ENCODE peak calls at places on chromosomes 3 and 15, in nine cellular contexts. E, H, T, X, F, L, Z, G and Y are unnamed samples.

GRCh38 chr3:124409650-124410275 is 320.5 kb upstream of the UMPS start:
- DNase-seq in L (no peak), T (peak), G (no peak), F (no peak), X (no peak), Z (no peak), H (peak), E (no peak), Y (peak)

GRCh38 chr3:9649791-9650521 is 651 bp downstream of the MTMR14 start:
- DNase-seq in E (no peak), F (no peak), Z (no peak), T (no peak), H (no peak), L (peak), X (peak), G (no peak), Y (no peak)

GRCh38 chr3:187878776-187879524 is 133.7 kb upstream of the BCL6 start:
- DNase-seq in Z (no peak), H (no peak), T (peak), X (no peak), F (no peak), E (peak), L (peak), G (no peak), Y (peak)

GRCh38 chr3:175748087-175748732 is 889.1 kb downstream of the NAALADL2 start:
- DNase-seq in L (peak), G (no peak), F (no peak), X (no peak), Z (no peak), E (peak), H (no peak), T (no peak), Y (no peak)

GRCh38 chr3:65783117-65783516 is 255.6 kb downstream of the MAGI1 start:
- DNase-seq in X (no peak), F (no peak), L (peak), Z (no peak), T (peak), G (no peak), H (no peak), E (no peak), Y (no peak)

GRCh38 chr3:84959470-84960380 is 936 bp downstream of the CADM2 start:
- DNase-seq in F (no peak), Z (no peak), T (no peak), X (peak), L (peak), H (no peak), E (no peak), G (no peak), Y (no peak)

GRCh38 chr15:51837784-51838183 is 8.3 kb downstream of the TMOD3 start:
- DNase-seq in F (no peak), Z (no peak), E (peak), G (no peak), T (peak), X (peak), L (peak), H (no peak), Y (no peak)

GRCh38 chr3:114144909-114145688 is 33.8 kb downstream of the DRD3 start:
- DNase-seq in G (no peak), X (no peak), F (peak), E (peak), Z (peak), T (peak), H (peak), L (peak), Y (no peak)

GRCh38 chr3:149016242-149016641 is 24.9 kb downstream of the GYG1 start:
- DNase-seq in F (no peak), X (no peak), L (no peak), T (no peak), G (no peak), H (no peak), E (no peak), Z (no peak), Y (no peak)

GRCh38 chr15:36666228-36666627 is 86.8 kb downstream of the CDIN1 start:
- DNase-seq in H (no peak), E (no peak), Z (no peak), L (no peak), T (no peak), G (no peak), F (no peak), X (no peak), Y (no peak)

GRCh38 chr3:134594236-134594825 is 56.5 kb downstream of the KY start:
- DNase-seq in E (no peak), H (no peak), Z (no peak), X (no peak), F (no peak), L (no peak), G (no peak), T (no peak), Y (no peak)

GRCh38 chr3:187291001-187291511 is 481 bp downstream of the MASP1 start:
- DNase-seq in G (no peak), Z (no peak), E (peak), T (peak), H (no peak), L (peak), X (peak), F (no peak), Y (no peak)

GRCh38 chr15:49610166-49610918 is 10.3 kb downstream of the FAM227B start:
- DNase-seq in G (no peak), E (no peak), L (peak), H (no peak), T (peak), F (no peak), X (no peak), Z (no peak), Y (no peak)

DNA sequence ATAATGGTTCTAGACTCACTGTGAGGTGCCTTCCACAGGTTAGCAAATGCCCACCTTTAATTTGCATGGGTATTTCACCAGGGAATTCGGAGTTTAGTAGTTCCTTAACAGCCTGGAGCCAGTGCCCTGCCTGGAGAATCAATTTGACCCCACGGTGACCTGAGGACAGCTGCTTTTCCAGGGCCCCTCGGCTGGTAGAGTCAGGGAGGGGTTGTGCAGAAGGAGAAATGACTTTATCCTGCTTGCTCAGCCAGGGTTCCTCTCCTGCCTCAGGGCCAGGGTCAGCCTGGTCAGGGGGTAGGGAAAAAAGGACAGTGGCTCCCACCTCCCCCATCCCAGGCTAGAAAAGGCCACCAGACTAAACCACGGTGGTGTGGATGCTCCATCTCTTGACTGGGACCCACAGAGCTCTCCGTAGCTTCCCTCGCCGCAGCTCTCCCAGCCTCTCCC is 12.0 kb downstream of the DLL4 start:
- DNase-seq in L (peak), T (no peak), H (no peak), X (peak), G (no peak), E (no peak), F (no peak), Z (no peak), Y (no peak)
- H3K4me3 ChIP-seq in L (peak), T (peak), H (peak), X (peak), G (peak), E (peak), F (peak), Z (peak), Y (peak)

DNA sequence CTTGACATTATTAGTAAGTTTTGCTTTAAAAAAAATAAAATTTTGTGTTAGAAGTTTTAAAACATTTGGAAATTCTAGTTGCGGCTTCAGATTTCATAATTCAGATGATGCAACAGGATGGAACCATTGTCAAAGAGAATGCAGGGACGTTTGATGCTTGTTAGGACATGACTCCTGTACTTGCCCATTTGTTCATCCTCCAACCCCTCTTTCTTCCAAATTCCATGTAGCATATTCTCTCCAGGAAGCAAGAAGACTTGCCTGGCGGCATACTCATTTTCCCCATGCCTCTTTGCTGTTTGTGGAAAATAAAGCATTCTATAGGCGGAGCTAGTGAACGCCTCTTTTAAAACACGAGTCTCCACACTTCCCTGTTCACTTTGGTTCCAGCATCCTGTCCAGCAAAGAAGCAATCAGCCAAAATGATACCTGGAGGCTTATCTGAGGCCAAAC is at the start of gene CSTA:
- DNase-seq in L (peak), E (peak), G (no peak), T (peak), F (no peak), X (no peak), Z (no peak), H (no peak), Y (no peak)
- H3K4me3 ChIP-seq in L (no peak), E (peak), G (no peak), T (no peak), F (no peak), X (no peak), Z (no peak), H (no peak), Y (no peak)

DNA sequence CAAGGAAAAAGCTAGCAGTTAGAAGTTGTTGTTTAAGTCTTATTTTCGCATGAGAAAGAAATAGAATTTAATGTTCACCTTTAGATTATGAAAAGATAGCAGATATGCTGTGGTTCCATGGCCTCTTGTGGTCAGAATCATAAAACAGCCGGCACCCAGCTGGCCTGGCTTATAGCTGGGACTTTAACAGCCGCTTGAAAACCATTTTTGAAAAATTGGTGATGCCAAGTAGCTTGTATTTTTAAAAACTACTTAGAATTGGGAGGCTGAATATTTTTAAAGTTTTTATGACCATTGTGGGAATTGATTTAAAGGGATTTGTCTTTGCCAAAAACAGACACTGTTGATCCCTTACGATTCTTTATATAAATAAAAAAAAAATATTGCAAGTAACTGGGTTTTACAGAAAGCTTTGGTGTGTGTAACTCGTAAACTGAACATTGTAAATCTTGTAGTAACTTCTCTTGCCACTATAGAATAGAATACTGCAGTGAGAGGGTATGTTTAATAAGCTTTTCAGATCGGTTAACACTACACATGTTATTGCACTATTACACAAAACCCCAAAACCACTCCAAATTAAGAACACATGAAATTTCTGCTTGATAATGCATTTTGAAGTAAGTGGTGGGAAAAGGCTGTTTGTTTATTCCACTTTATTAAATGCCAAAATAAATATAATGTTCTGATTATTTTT is 6.6 kb downstream of the ARRDC4 start:
- DNase-seq in X (no peak), G (no peak), Z (no peak), H (no peak), E (peak), L (peak), T (no peak), F (no peak), Y (no peak)
- H3K4me3 ChIP-seq in X (no peak), G (no peak), Z (no peak), H (no peak), E (no peak), L (no peak), T (no peak), F (no peak), Y (no peak)

DNA sequence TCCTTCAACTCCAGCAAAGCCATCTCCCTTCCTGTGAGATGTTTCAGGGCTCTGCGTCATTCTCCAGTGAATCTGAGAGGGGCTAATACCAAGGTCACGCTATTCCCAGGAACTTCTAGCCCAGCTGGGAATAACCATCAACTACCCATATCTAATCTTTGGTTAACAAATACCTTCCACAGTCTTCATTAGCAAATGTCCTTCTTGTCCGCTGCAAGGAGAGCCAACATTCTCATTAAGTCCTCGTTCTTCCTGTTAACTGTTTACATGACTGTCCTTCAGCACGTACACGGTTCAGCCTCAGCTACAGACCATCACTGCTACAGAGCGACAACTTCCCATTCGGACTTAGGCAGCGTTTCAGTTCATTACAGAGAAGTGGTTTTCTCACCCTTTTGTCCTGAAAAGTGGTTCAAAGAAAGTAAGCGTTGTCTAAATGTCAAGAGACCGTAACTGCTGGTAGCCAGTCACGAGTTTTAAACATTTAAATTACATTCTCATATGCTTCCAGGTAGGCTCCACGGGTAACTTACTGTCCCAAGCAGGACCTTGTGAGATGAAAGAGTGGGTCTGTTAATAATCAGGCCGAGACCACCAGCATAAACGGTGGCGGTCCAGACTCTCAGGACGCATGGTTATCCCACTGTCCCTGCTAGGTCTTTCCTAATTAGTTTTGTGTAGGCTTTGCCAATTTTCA is 63.9 kb downstream of the CHSY1 start:
- DNase-seq in X (no peak), G (no peak), L (peak), E (peak), T (peak), H (no peak), F (no peak), Z (no peak), Y (peak)
- H3K4me3 ChIP-seq in X (no peak), G (no peak), L (peak), E (peak), T (peak), H (peak), F (peak), Z (peak), Y (peak)

GRCh38 chr3:156670077-156670476 is 4.3 kb upstream of the TIPARP start:
- DNase-seq in Z (no peak), H (no peak), L (no peak), X (no peak), T (peak), G (no peak), F (no peak), E (peak), Y (no peak)

GRCh38 chr3:156665296-156665695 is 9.1 kb upstream of the TIPARP start:
- DNase-seq in L (peak), Z (no peak), H (no peak), T (peak), G (no peak), F (no peak), E (peak), X (no peak), Y (peak)

GRCh38 chr3:156666073-156666472 is 8.3 kb upstream of the TIPARP start:
- DNase-seq in T (no peak), E (no peak), G (no peak), H (no peak), Z (no peak), L (no peak), F (no peak), X (no peak), Y (no peak)

GRCh38 chr3:156670652-156671051 is 3.7 kb upstream of the TIPARP start:
- DNase-seq in X (no peak), T (no peak), L (no peak), H (no peak), F (no peak), Z (no peak), G (no peak), E (no peak), Y (no peak)

GRCh38 chr3:156668073-156668763 is 6.2 kb upstream of the TIPARP start:
- DNase-seq in E (peak), H (no peak), T (no peak), L (peak), Z (peak), X (no peak), F (no peak), G (no peak), Y (no peak)
- H3K4me3 ChIP-seq in E (no peak), H (no peak), T (no peak), L (no peak), Z (no peak), X (no peak), F (no peak), G (no peak), Y (no peak)

GRCh38 chr3:4589475-4590111 is 96.4 kb downstream of the ITPR1 start:
- DNase-seq in X (no peak), Z (no peak), G (no peak), F (no peak), T (no peak), H (no peak), E (no peak), L (no peak), Y (no peak)

GRCh38 chr3:4588410-4588809 is 95.3 kb downstream of the ITPR1 start:
- DNase-seq in G (no peak), X (no peak), E (peak), H (no peak), Z (no peak), F (no peak), T (peak), L (peak), Y (no peak)

GRCh38 chr3:4586381-4586780 is 93.2 kb downstream of the ITPR1 start:
- DNase-seq in G (no peak), H (no peak), L (no peak), X (no peak), F (no peak), T (no peak), E (no peak), Z (no peak), Y (no peak)

GRCh38 chr3:4587838-4588105 is 94.6 kb downstream of the ITPR1 start:
- DNase-seq in G (no peak), L (no peak), X (no peak), Z (no peak), F (no peak), H (no peak), E (no peak), T (no peak), Y (no peak)

GRCh38 chr3:4587061-4587837 is 94.1 kb downstream of the ITPR1 start:
- DNase-seq in E (no peak), T (peak), X (no peak), H (no peak), L (no peak), Z (no peak), G (no peak), F (no peak), Y (no peak)
- H3K4me3 ChIP-seq in E (no peak), T (no peak), X (no peak), H (no peak), L (no peak), Z (no peak), G (no peak), F (no peak), Y (no peak)

DNA sequence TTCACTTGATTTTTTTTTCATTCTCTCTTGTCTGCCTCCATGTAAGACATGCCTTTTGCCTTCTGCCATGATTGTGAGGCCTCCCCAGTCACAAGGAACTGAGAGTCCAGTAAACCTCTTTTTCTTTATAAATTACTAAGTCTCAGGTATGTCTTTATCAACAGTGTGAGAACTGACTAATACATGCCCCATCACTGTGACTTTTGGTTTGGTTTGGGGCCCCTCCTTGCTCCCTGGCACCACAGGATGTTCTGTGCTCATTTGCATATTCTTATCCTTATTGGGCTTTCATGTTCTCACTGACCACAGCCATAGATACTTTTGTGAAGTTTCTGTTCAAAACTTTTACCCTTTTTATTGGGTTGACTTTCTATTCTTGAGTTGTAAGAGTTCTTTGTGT is 3.8 kb upstream of the PRR20G start:
- DNase-seq in G (no peak), L (no peak), H (no peak), Z (no peak), T (no peak), F (no peak), E (no peak), X (no peak), Y (no peak)
- H3K4me3 ChIP-seq in G (no peak), L (no peak), H (no peak), Z (no peak), T (no peak), F (no peak), E (no peak), X (no peak), Y (no peak)

GRCh38 chr3:143973352-143974021 is 1.9 kb downstream of the DIPK2A start:
- DNase-seq in H (no peak), Z (no peak), X (peak), T (peak), F (no peak), G (peak), L (peak), E (peak), Y (peak)

GRCh38 chr3:143975549-143976152 is 4.0 kb downstream of the DIPK2A start:
- DNase-seq in L (peak), T (peak), Z (no peak), G (peak), H (no peak), F (no peak), E (peak), X (peak), Y (peak)

GRCh38 chr3:143974181-143974876 is 2.7 kb downstream of the DIPK2A start:
- DNase-seq in L (peak), X (no peak), T (no peak), H (no peak), F (no peak), E (peak), Z (no peak), G (no peak), Y (no peak)

GRCh38 chr3:143972495-143973351 is 1.1 kb downstream of the DIPK2A start:
- DNase-seq in X (peak), Z (peak), G (peak), F (peak), E (peak), H (peak), T (peak), L (peak), Y (peak)

DNA sequence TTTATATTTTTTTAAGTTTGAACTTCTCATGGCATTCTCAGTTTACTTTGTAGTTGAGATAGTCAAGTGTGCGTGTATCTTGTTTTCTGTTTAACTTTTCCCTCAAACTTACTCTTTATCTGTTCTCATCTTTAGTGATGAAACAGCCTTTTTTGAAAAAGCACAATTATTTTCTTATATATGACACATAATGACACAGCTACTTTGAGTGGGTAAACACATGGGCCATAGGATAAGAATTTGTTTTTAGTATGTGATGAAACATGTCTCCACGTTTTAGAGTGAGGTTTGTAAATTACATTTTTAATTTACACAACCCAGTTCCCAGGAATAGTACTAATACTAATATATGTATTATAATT is 3.2 kb downstream of the DIPK2A start:
- DNase-seq in H (no peak), X (no peak), F (no peak), Z (no peak), G (no peak), T (no peak), E (peak), L (peak), Y (no peak)
- H3K4me3 ChIP-seq in H (no peak), X (peak), F (no peak), Z (no peak), G (peak), T (peak), E (peak), L (peak), Y (peak)

GRCh38 chr3:162292409-162292808 is 795.8 kb downstream of the OTOL1 start:
- DNase-seq in X (no peak), L (no peak), Z (no peak), F (no peak), G (no peak), E (no peak), H (no peak), T (peak), Y (no peak)

GRCh38 chr3:162295323-162295983 is 798.8 kb downstream of the OTOL1 start:
- DNase-seq in X (no peak), E (peak), H (no peak), L (peak), Z (no peak), F (no peak), T (peak), G (no peak), Y (peak)
- H3K4me3 ChIP-seq in X (no peak), E (no peak), H (no peak), L (no peak), Z (no peak), F (no peak), T (no peak), G (no peak), Y (no peak)